ENCODE peak calls at places on chromosomes 7 and 10, in seven cellular contexts. One of them, this sample, is unnamed.
A peak's percentile ranks its signal among the peaks of the same experiment; 100 is the strongest.

GRCh38 chr7:138500892-138501291 is 40.8 kb downstream of the TRIM24 start:
- ATAC-seq in IMR-90: no peak
- ATAC-seq in right lobe of liver: peak; percentile 25
- ATAC-seq in T-cell: no peak
- ATAC-seq in SK-N-SH treated with all-trans-retinoic acid at 6 μM for 48 hours: no peak
- ATAC-seq in activated naive CD8-positive, alpha-beta T cell treated with anti-CD3 and anti-CD28 coated beads, Interleukin-2, amount 50 U/mL, for 24 hours: peak; percentile 59
- ATAC-seq in activated naive CD4-positive, alpha-beta T cell treated with anti-CD3 and anti-CD28 coated beads, Interleukin-2, amount 50 U/mL, for 72 hours: peak; percentile 75
- ATAC-seq in this sample: no peak

GRCh38 chr10:98394855-98395440 is 20.0 kb downstream of the PYROXD2 start:
- ATAC-seq in IMR-90: peak; percentile 33
- ATAC-seq in activated naive CD8-positive, alpha-beta T cell treated with anti-CD3 and anti-CD28 coated beads, Interleukin-2, amount 50 U/mL, for 24 hours: no peak
- ATAC-seq in right lobe of liver: no peak
- ATAC-seq in T-cell: no peak
- ATAC-seq in SK-N-SH treated with all-trans-retinoic acid at 6 μM for 48 hours: no peak
- ATAC-seq in activated naive CD4-positive, alpha-beta T cell treated with anti-CD3 and anti-CD28 coated beads, Interleukin-2, amount 50 U/mL, for 72 hours: no peak
- ATAC-seq in this sample: no peak

GRCh38 chr7:43791665-43792064 is 33.2 kb downstream of the BLVRA start:
- ATAC-seq in activated naive CD4-positive, alpha-beta T cell treated with anti-CD3 and anti-CD28 coated beads, Interleukin-2, amount 50 U/mL, for 72 hours: no peak
- ATAC-seq in SK-N-SH treated with all-trans-retinoic acid at 6 μM for 48 hours: no peak
- ATAC-seq in T-cell: no peak
- ATAC-seq in IMR-90: no peak
- ATAC-seq in right lobe of liver: peak; percentile 38
- ATAC-seq in activated naive CD8-positive, alpha-beta T cell treated with anti-CD3 and anti-CD28 coated beads, Interleukin-2, amount 50 U/mL, for 24 hours: no peak
- ATAC-seq in this sample: no peak

GRCh38 chr10:44292390-44293002 is 92.4 kb downstream of the CXCL12 start:
- ATAC-seq in SK-N-SH treated with all-trans-retinoic acid at 6 μM for 48 hours: no peak
- ATAC-seq in right lobe of liver: peak; percentile 12
- ATAC-seq in activated naive CD8-positive, alpha-beta T cell treated with anti-CD3 and anti-CD28 coated beads, Interleukin-2, amount 50 U/mL, for 24 hours: no peak
- ATAC-seq in T-cell: no peak
- ATAC-seq in IMR-90: no peak
- ATAC-seq in activated naive CD4-positive, alpha-beta T cell treated with anti-CD3 and anti-CD28 coated beads, Interleukin-2, amount 50 U/mL, for 72 hours: no peak
- ATAC-seq in this sample: no peak

GRCh38 chr7:50953303-50953702 is 170.6 kb upstream of the GRB10 start:
- ATAC-seq in IMR-90: no peak
- ATAC-seq in right lobe of liver: no peak
- ATAC-seq in activated naive CD4-positive, alpha-beta T cell treated with anti-CD3 and anti-CD28 coated beads, Interleukin-2, amount 50 U/mL, for 72 hours: no peak
- ATAC-seq in T-cell: no peak
- ATAC-seq in SK-N-SH treated with all-trans-retinoic acid at 6 μM for 48 hours: no peak
- ATAC-seq in activated naive CD8-positive, alpha-beta T cell treated with anti-CD3 and anti-CD28 coated beads, Interleukin-2, amount 50 U/mL, for 24 hours: no peak
- ATAC-seq in this sample: no peak

GRCh38 chr10:1369665-1370064 is 313.5 kb downstream of the WDR37 start:
- ATAC-seq in activated naive CD8-positive, alpha-beta T cell treated with anti-CD3 and anti-CD28 coated beads, Interleukin-2, amount 50 U/mL, for 24 hours: no peak
- ATAC-seq in activated naive CD4-positive, alpha-beta T cell treated with anti-CD3 and anti-CD28 coated beads, Interleukin-2, amount 50 U/mL, for 72 hours: no peak
- ATAC-seq in IMR-90: no peak
- ATAC-seq in T-cell: no peak
- ATAC-seq in right lobe of liver: no peak
- ATAC-seq in SK-N-SH treated with all-trans-retinoic acid at 6 μM for 48 hours: no peak
- ATAC-seq in this sample: no peak

GRCh38 chr10:128642502-128642901 is 516.3 kb upstream of the MKI67 start:
- ATAC-seq in activated naive CD8-positive, alpha-beta T cell treated with anti-CD3 and anti-CD28 coated beads, Interleukin-2, amount 50 U/mL, for 24 hours: no peak
- ATAC-seq in right lobe of liver: no peak
- ATAC-seq in T-cell: no peak
- ATAC-seq in activated naive CD4-positive, alpha-beta T cell treated with anti-CD3 and anti-CD28 coated beads, Interleukin-2, amount 50 U/mL, for 72 hours: no peak
- ATAC-seq in SK-N-SH treated with all-trans-retinoic acid at 6 μM for 48 hours: no peak
- ATAC-seq in IMR-90: no peak
- ATAC-seq in this sample: no peak

GRCh38 chr10:89653410-89653828 is 8.4 kb upstream of the PANK1 start:
- ATAC-seq in SK-N-SH treated with all-trans-retinoic acid at 6 μM for 48 hours: no peak
- ATAC-seq in right lobe of liver: no peak
- ATAC-seq in activated naive CD8-positive, alpha-beta T cell treated with anti-CD3 and anti-CD28 coated beads, Interleukin-2, amount 50 U/mL, for 24 hours: no peak
- ATAC-seq in IMR-90: no peak
- ATAC-seq in T-cell: no peak
- ATAC-seq in activated naive CD4-positive, alpha-beta T cell treated with anti-CD3 and anti-CD28 coated beads, Interleukin-2, amount 50 U/mL, for 72 hours: no peak
- ATAC-seq in this sample: no peak

GRCh38 chr10:74923556-74923955 is 97.2 kb downstream of the KAT6B start:
- ATAC-seq in SK-N-SH treated with all-trans-retinoic acid at 6 μM for 48 hours: peak; percentile 41
- ATAC-seq in right lobe of liver: no peak
- ATAC-seq in T-cell: no peak
- ATAC-seq in activated naive CD8-positive, alpha-beta T cell treated with anti-CD3 and anti-CD28 coated beads, Interleukin-2, amount 50 U/mL, for 24 hours: peak; percentile 43
- ATAC-seq in activated naive CD4-positive, alpha-beta T cell treated with anti-CD3 and anti-CD28 coated beads, Interleukin-2, amount 50 U/mL, for 72 hours: no peak
- ATAC-seq in IMR-90: no peak
- ATAC-seq in this sample: peak; percentile 22

GRCh38 chr7:21704362-21704761 is 161.5 kb downstream of the DNAH11 start:
- ATAC-seq in SK-N-SH treated with all-trans-retinoic acid at 6 μM for 48 hours: no peak
- ATAC-seq in activated naive CD8-positive, alpha-beta T cell treated with anti-CD3 and anti-CD28 coated beads, Interleukin-2, amount 50 U/mL, for 24 hours: no peak
- ATAC-seq in activated naive CD4-positive, alpha-beta T cell treated with anti-CD3 and anti-CD28 coated beads, Interleukin-2, amount 50 U/mL, for 72 hours: no peak
- ATAC-seq in T-cell: no peak
- ATAC-seq in IMR-90: no peak
- ATAC-seq in right lobe of liver: peak; percentile 50
- ATAC-seq in this sample: no peak

GRCh38 chr7:134875867-134876266 is 96.4 kb downstream of the CALD1 start:
- ATAC-seq in SK-N-SH treated with all-trans-retinoic acid at 6 μM for 48 hours: peak; percentile 75
- ATAC-seq in right lobe of liver: no peak
- ATAC-seq in T-cell: no peak
- ATAC-seq in IMR-90: peak; percentile 31
- ATAC-seq in activated naive CD4-positive, alpha-beta T cell treated with anti-CD3 and anti-CD28 coated beads, Interleukin-2, amount 50 U/mL, for 72 hours: no peak
- ATAC-seq in activated naive CD8-positive, alpha-beta T cell treated with anti-CD3 and anti-CD28 coated beads, Interleukin-2, amount 50 U/mL, for 24 hours: no peak
- ATAC-seq in this sample: no peak

GRCh38 chr7:84700563-84701370 is 486.1 kb downstream of the SEMA3D start:
- ATAC-seq in SK-N-SH treated with all-trans-retinoic acid at 6 μM for 48 hours: peak; percentile 46
- ATAC-seq in IMR-90: no peak
- ATAC-seq in activated naive CD8-positive, alpha-beta T cell treated with anti-CD3 and anti-CD28 coated beads, Interleukin-2, amount 50 U/mL, for 24 hours: no peak
- ATAC-seq in right lobe of liver: no peak
- ATAC-seq in activated naive CD4-positive, alpha-beta T cell treated with anti-CD3 and anti-CD28 coated beads, Interleukin-2, amount 50 U/mL, for 72 hours: no peak
- ATAC-seq in T-cell: no peak
- ATAC-seq in this sample: no peak

GRCh38 chr7:199465-200249 is 7.3 kb downstream of the FAM20C start:
- ATAC-seq in activated naive CD4-positive, alpha-beta T cell treated with anti-CD3 and anti-CD28 coated beads, Interleukin-2, amount 50 U/mL, for 72 hours: no peak
- ATAC-seq in activated naive CD8-positive, alpha-beta T cell treated with anti-CD3 and anti-CD28 coated beads, Interleukin-2, amount 50 U/mL, for 24 hours: no peak
- ATAC-seq in SK-N-SH treated with all-trans-retinoic acid at 6 μM for 48 hours: no peak
- ATAC-seq in T-cell: no peak
- ATAC-seq in right lobe of liver: no peak
- ATAC-seq in IMR-90: no peak
- ATAC-seq in this sample: no peak

GRCh38 chr7:146067880-146068279 is 48.7 kb upstream of the CNTNAP2 start:
- ATAC-seq in activated naive CD4-positive, alpha-beta T cell treated with anti-CD3 and anti-CD28 coated beads, Interleukin-2, amount 50 U/mL, for 72 hours: no peak
- ATAC-seq in SK-N-SH treated with all-trans-retinoic acid at 6 μM for 48 hours: no peak
- ATAC-seq in IMR-90: no peak
- ATAC-seq in activated naive CD8-positive, alpha-beta T cell treated with anti-CD3 and anti-CD28 coated beads, Interleukin-2, amount 50 U/mL, for 24 hours: no peak
- ATAC-seq in right lobe of liver: no peak
- ATAC-seq in T-cell: no peak
- ATAC-seq in this sample: no peak

GRCh38 chr7:75879771-75880184 is 944 bp downstream of the RHBDD2 start:
- ATAC-seq in SK-N-SH treated with all-trans-retinoic acid at 6 μM for 48 hours: peak; percentile 13
- ATAC-seq in activated naive CD4-positive, alpha-beta T cell treated with anti-CD3 and anti-CD28 coated beads, Interleukin-2, amount 50 U/mL, for 72 hours: no peak
- ATAC-seq in activated naive CD8-positive, alpha-beta T cell treated with anti-CD3 and anti-CD28 coated beads, Interleukin-2, amount 50 U/mL, for 24 hours: peak; percentile 8
- ATAC-seq in T-cell: no peak
- ATAC-seq in IMR-90: no peak
- ATAC-seq in right lobe of liver: no peak
- ATAC-seq in this sample: no peak

GRCh38 chr10:119333146-119333792 is 125.9 kb downstream of the GRK5 start:
- ATAC-seq in SK-N-SH treated with all-trans-retinoic acid at 6 μM for 48 hours: no peak
- ATAC-seq in activated naive CD8-positive, alpha-beta T cell treated with anti-CD3 and anti-CD28 coated beads, Interleukin-2, amount 50 U/mL, for 24 hours: peak; percentile 96
- ATAC-seq in right lobe of liver: no peak
- ATAC-seq in activated naive CD4-positive, alpha-beta T cell treated with anti-CD3 and anti-CD28 coated beads, Interleukin-2, amount 50 U/mL, for 72 hours: peak; percentile 93
- ATAC-seq in T-cell: peak; percentile 80
- ATAC-seq in IMR-90: no peak
- ATAC-seq in this sample: no peak

GRCh38 chr7:128738570-128739047 is 550 bp upstream of the CALU start:
- ATAC-seq in activated naive CD8-positive, alpha-beta T cell treated with anti-CD3 and anti-CD28 coated beads, Interleukin-2, amount 50 U/mL, for 24 hours: no peak
- ATAC-seq in right lobe of liver: peak; percentile 50
- ATAC-seq in T-cell: peak; percentile 23
- ATAC-seq in IMR-90: peak; percentile 27
- ATAC-seq in SK-N-SH treated with all-trans-retinoic acid at 6 μM for 48 hours: peak; percentile 57
- ATAC-seq in activated naive CD4-positive, alpha-beta T cell treated with anti-CD3 and anti-CD28 coated beads, Interleukin-2, amount 50 U/mL, for 72 hours: peak; percentile 4
- ATAC-seq in this sample: peak; percentile 9

GRCh38 chr7:11636274-11636673 is 195.7 kb downstream of the THSD7A start:
- ATAC-seq in T-cell: no peak
- ATAC-seq in activated naive CD4-positive, alpha-beta T cell treated with anti-CD3 and anti-CD28 coated beads, Interleukin-2, amount 50 U/mL, for 72 hours: no peak
- ATAC-seq in SK-N-SH treated with all-trans-retinoic acid at 6 μM for 48 hours: no peak
- ATAC-seq in right lobe of liver: no peak
- ATAC-seq in IMR-90: no peak
- ATAC-seq in activated naive CD8-positive, alpha-beta T cell treated with anti-CD3 and anti-CD28 coated beads, Interleukin-2, amount 50 U/mL, for 24 hours: no peak
- ATAC-seq in this sample: no peak

GRCh38 chr7:122155566-122155965 is 11.5 kb upstream of the AASS start:
- ATAC-seq in right lobe of liver: no peak
- ATAC-seq in IMR-90: peak; percentile 87
- ATAC-seq in activated naive CD4-positive, alpha-beta T cell treated with anti-CD3 and anti-CD28 coated beads, Interleukin-2, amount 50 U/mL, for 72 hours: no peak
- ATAC-seq in activated naive CD8-positive, alpha-beta T cell treated with anti-CD3 and anti-CD28 coated beads, Interleukin-2, amount 50 U/mL, for 24 hours: no peak
- ATAC-seq in T-cell: no peak
- ATAC-seq in SK-N-SH treated with all-trans-retinoic acid at 6 μM for 48 hours: no peak
- ATAC-seq in this sample: no peak

GRCh38 chr7:47875998-47876744 is 72.1 kb downstream of the PKD1L1 start:
- ATAC-seq in right lobe of liver: no peak
- ATAC-seq in IMR-90: no peak
- ATAC-seq in activated naive CD4-positive, alpha-beta T cell treated with anti-CD3 and anti-CD28 coated beads, Interleukin-2, amount 50 U/mL, for 72 hours: no peak
- ATAC-seq in SK-N-SH treated with all-trans-retinoic acid at 6 μM for 48 hours: no peak
- ATAC-seq in T-cell: no peak
- ATAC-seq in activated naive CD8-positive, alpha-beta T cell treated with anti-CD3 and anti-CD28 coated beads, Interleukin-2, amount 50 U/mL, for 24 hours: no peak
- ATAC-seq in this sample: no peak

GRCh38 chr10:47159361-47160228 is 140.4 kb upstream of the GDF10 start:
- ATAC-seq in IMR-90: peak; percentile 48
- ATAC-seq in SK-N-SH treated with all-trans-retinoic acid at 6 μM for 48 hours: no peak
- ATAC-seq in right lobe of liver: no peak
- ATAC-seq in T-cell: no peak
- ATAC-seq in activated naive CD4-positive, alpha-beta T cell treated with anti-CD3 and anti-CD28 coated beads, Interleukin-2, amount 50 U/mL, for 72 hours: no peak
- ATAC-seq in activated naive CD8-positive, alpha-beta T cell treated with anti-CD3 and anti-CD28 coated beads, Interleukin-2, amount 50 U/mL, for 24 hours: no peak
- ATAC-seq in this sample: no peak